ENCODE peak calls at places on chromosomes 5 and 9, in eight cellular contexts. A is NCI-H1105; T is renal cortical epithelial cell; V is neuronal stem cell; K is transverse colon; H is RPMI7951; X is NCI-H510A treated with DMSO at 0.1 percent for 48 hours; Y is activated CD4-positive, CD25-positive, alpha-beta regulatory T cell. J is an unnamed sample.

GRCh38 chr5:143315214-143315613 is 88.3 kb downstream of the NR3C1 start:
- DNase-seq in V (no peak), A (no peak), X (no peak), T (no peak), Y (no peak), H (no peak), K (no peak), J (no peak)

GRCh38 chr5:119527346-119527745 is 75.0 kb downstream of the HSD17B4 start:
- DNase-seq in A (no peak), T (peak; percentile 19), Y (no peak), H (no peak), K (no peak), V (no peak), X (no peak), J (no peak)

GRCh38 chr9:30258079-30258478 is 2126.4 kb upstream of the ACO1 start:
- DNase-seq in V (no peak), X (no peak), T (no peak), Y (no peak), H (no peak), A (no peak), K (no peak), J (no peak)

GRCh38 chr9:73143606-73144328 is 7.9 kb upstream of the ANXA1 start:
- DNase-seq in T (peak; percentile 93), V (no peak), H (peak; percentile 84), A (no peak), Y (no peak), K (no peak), X (no peak), J (no peak)

GRCh38 chr5:140420226-140420570 is 18.6 kb downstream of the ANKHD1 start:
- DNase-seq in V (no peak), T (no peak), Y (no peak), A (no peak), K (no peak), X (no peak), H (no peak), J (no peak)

GRCh38 chr9:137417161-137418021 is 5.6 kb downstream of the EXD3 start:
- DNase-seq in A (no peak), X (no peak), H (no peak), T (no peak), Y (no peak), V (no peak), K (no peak), J (no peak)

GRCh38 chr5:161358446-161358845 is 188.1 kb downstream of the GABRB2 start:
- DNase-seq in X (no peak), T (no peak), Y (no peak), A (no peak), K (no peak), H (no peak), V (no peak), J (no peak)

GRCh38 chr5:109692011-109692410 is 2.3 kb downstream of the MAN2A1 start:
- DNase-seq in A (no peak), Y (no peak), H (peak; percentile 45), K (no peak), T (peak; percentile 62), X (no peak), V (no peak), J (no peak)

GRCh38 chr5:67234671-67235176 is 38.1 kb upstream of the CD180 start:
- DNase-seq in V (no peak), T (peak; percentile 91), H (peak; percentile 87), Y (no peak), A (peak; percentile 27), K (no peak), X (no peak), J (no peak)

GRCh38 chr5:105616599-105616998 is 2054.0 kb upstream of the NUDT12 start:
- DNase-seq in V (no peak), K (no peak), T (no peak), A (peak; percentile 34), Y (no peak), H (no peak), X (no peak), J (no peak)

GRCh38 chr9:131111186-131111853 is 14.1 kb upstream of the NUP214 start:
- DNase-seq in K (no peak), Y (no peak), V (no peak), H (peak; percentile 21), T (peak; percentile 93), X (no peak), A (no peak), J (no peak)

GRCh38 chr5:105530716-105531261 is 1968.2 kb upstream of the NUDT12 start:
- DNase-seq in V (no peak), Y (no peak), X (no peak), A (no peak), H (no peak), T (no peak), K (no peak), J (no peak)

GRCh38 chr9:91246842-91247241 is 114.9 kb downstream of the AUH start:
- DNase-seq in T (peak; percentile 6), X (no peak), K (no peak), V (no peak), A (no peak), Y (no peak), H (no peak), J (no peak)

GRCh38 chr9:135023389-135023788 is 64.1 kb upstream of the OLFM1 start:
- DNase-seq in T (no peak), K (no peak), H (peak; percentile 95), X (no peak), Y (no peak), A (no peak), V (no peak), J (no peak)

GRCh38 chr9:116646661-116647514 is 40.2 kb upstream of the TRIM32 start:
- DNase-seq in K (no peak), X (peak; percentile 39), V (peak; percentile 23), H (peak; percentile 45), T (peak; percentile 66), Y (no peak), A (peak; percentile 20), J (peak; percentile 11)

GRCh38 chr9:75504721-75505120 is 385.8 kb upstream of the PCSK5 start:
- DNase-seq in V (no peak), K (no peak), X (no peak), H (no peak), A (no peak), T (no peak), Y (no peak), J (no peak)

GRCh38 chr5:143142596-143143435 is 260.7 kb downstream of the NR3C1 start:
- DNase-seq in T (peak; percentile 76), V (no peak), K (no peak), X (peak; percentile 35), A (peak; percentile 63), Y (no peak), H (peak; percentile 50), J (no peak)

GRCh38 chr9:6055213-6055612 is 39.8 kb upstream of the RANBP6 start:
- DNase-seq in Y (no peak), A (peak; percentile 64), V (peak; percentile 64), K (peak; percentile 22), H (peak; percentile 73), X (peak; percentile 24), T (peak; percentile 98), J (peak; percentile 64)

GRCh38 chr5:117434266-117434665 is 859.6 kb upstream of the SEMA6A start:
- DNase-seq in H (no peak), Y (no peak), T (no peak), V (no peak), K (no peak), A (no peak), X (no peak), J (no peak)

GRCh38 chr5:41754857-41755256 is 115.4 kb downstream of the OXCT1 start:
- DNase-seq in K (no peak), X (peak; percentile 8), V (no peak), A (no peak), Y (no peak), H (no peak), T (no peak), J (no peak)

GRCh38 chr5:9302228-9302627 is 243.6 kb downstream of the SEMA5A start:
- DNase-seq in T (no peak), H (no peak), Y (no peak), X (no peak), A (no peak), V (no peak), K (no peak), J (no peak)

GRCh38 chr9:37970301-37971106 is 66.6 kb upstream of the SLC25A51 start:
- DNase-seq in T (no peak), Y (no peak), X (no peak), V (no peak), A (no peak), K (no peak), H (no peak), J (no peak)

GRCh38 chr5:181242031-181242451 is 1.7 kb downstream of the RACK1 start:
- DNase-seq in A (no peak), K (no peak), V (no peak), Y (no peak), T (no peak), H (no peak), X (no peak), J (no peak)

GRCh38 chr9:99180199-99180598 is 41.5 kb downstream of the ALG2 start:
- DNase-seq in Y (no peak), X (no peak), V (no peak), K (no peak), A (no peak), T (no peak), H (no peak), J (no peak)

GRCh38 chr5:11619339-11620028 is 284.8 kb downstream of the CTNND2 start:
- DNase-seq in V (no peak), K (no peak), H (no peak), Y (no peak), A (no peak), X (no peak), T (peak; percentile 1), J (peak; percentile 50)

GRCh38 chr5:133928690-133929393 is 39.6 kb downstream of the C5orf15 start:
- DNase-seq in H (no peak), X (no peak), T (no peak), V (no peak), Y (no peak), A (no peak), K (no peak), J (no peak)

GRCh38 chr9:105697871-105698270 is 3.5 kb downstream of the TMEM38B start:
- DNase-seq in Y (no peak), K (no peak), A (no peak), V (no peak), H (no peak), X (no peak), T (peak; percentile 20), J (no peak)

GRCh38 chr9:6739218-6739617 is 18.6 kb upstream of the KDM4C start:
- DNase-seq in Y (no peak), V (no peak), H (peak; percentile 22), A (no peak), T (peak; percentile 48), X (peak; percentile 4), K (no peak), J (peak; percentile 11)

GRCh38 chr5:137758719-137759312 is 4.7 kb upstream of the HNRNPA0 start:
- DNase-seq in A (no peak), T (no peak), H (no peak), K (no peak), V (no peak), X (no peak), Y (no peak), J (no peak)